ENCODE peak calls at places on chromosome 5, in four cellular contexts. C, B, K and R are unnamed samples.

GRCh38 chr5:68555891-68556689 is 340.5 kb downstream of the PIK3R1 start:
- DNase-seq in C (no peak), B (no peak), K (no peak), R (no peak)

GRCh38 chr5:37716405-37716804 is 123.4 kb downstream of the GDNF start:
- DNase-seq in C (no peak), B (no peak), K (no peak), R (no peak)

GRCh38 chr5:100901851-100902341 is 1.2 kb downstream of the ST8SIA4 start:
- DNase-seq in C (peak; percentile 40), B (peak; percentile 8), K (no peak), R (peak; percentile 25)

GRCh38 chr5:72066658-72067057 is 40.6 kb upstream of the MAP1B start:
- DNase-seq in C (no peak), B (no peak), K (no peak), R (peak; percentile 18)

GRCh38 chr5:17448877-17449276 is 49.2 kb upstream of the TAF11L2 start:
- DNase-seq in C (no peak), B (no peak), K (no peak), R (no peak)

GRCh38 chr5:79420248-79420647 is 93.7 kb downstream of the HOMER1 start:
- DNase-seq in C (no peak), B (no peak), K (no peak), R (no peak)

GRCh38 chr5:164627051-164627450 is 1121.6 kb downstream of the MAT2B start:
- DNase-seq in C (no peak), B (no peak), K (no peak), R (no peak)

GRCh38 chr5:141362719-141363118 is 1.2 kb upstream of the PCDHGA5 start:
- DNase-seq in C (no peak), B (no peak), K (no peak), R (no peak)